ENCODE peak calls at places on chromosome 20, in eight cellular contexts. C is CD8-positive, alpha-beta T cell; M is GM06990; X is CD8-positive, alpha-beta memory T cell; T is fibroblast of lung; D is suprapubic skin; R is stomach; W is ascending aorta. O is an unnamed sample.

GRCh38 chr20:50038574-50038991 is 55.8 kb downstream of the SNAI1 start:
- DNase-seq in C (no peak), M (no peak), X (no peak), T (no peak), D (no peak), R (no peak), W (no peak), O (no peak)

GRCh38 chr20:50462093-50462685 is 48.0 kb upstream of the PTPN1 start:
- DNase-seq in C (no peak), M (no peak), X (no peak), T (no peak), D (no peak), R (no peak), W (no peak), O (no peak)

GRCh38 chr20:63409066-63409833 is 48.1 kb upstream of the CHRNA4 start:
- DNase-seq in C (no peak), M (no peak), X (no peak), T (no peak), D (no peak), R (no peak), W (no peak), O (no peak)

GRCh38 chr20:17109307-17109706 is 117.5 kb upstream of the PCSK2 start:
- DNase-seq in C (no peak), M (no peak), X (no peak), T (no peak), D (no peak), R (no peak), W (no peak), O (no peak)

GRCh38 chr20:55004044-55004443 is 528.7 kb downstream of the DOK5 start:
- DNase-seq in C (no peak), M (no peak), X (no peak), T (no peak), D (no peak), R (no peak), W (no peak), O (no peak)

GRCh38 chr20:62875419-62876355 is 14.1 kb upstream of the TCFL5 start:
- DNase-seq in C (no peak), M (no peak), X (peak; percentile 31), T (peak; percentile 84), D (peak; percentile 89), R (peak; percentile 76), W (peak; percentile 91), O (peak; percentile 43)

GRCh38 chr20:7195704-7196103 is 428.2 kb downstream of the BMP2 start:
- DNase-seq in C (no peak), M (no peak), X (no peak), T (peak; percentile 30), D (no peak), R (no peak), W (no peak), O (no peak)

GRCh38 chr20:2749343-2749950 is 51.0 kb downstream of the CPXM1 start:
- DNase-seq in C (no peak), M (no peak), X (no peak), T (no peak), D (no peak), R (no peak), W (peak; percentile 61), O (no peak)

GRCh38 chr20:157154-157553 is at the start of gene DEFB127:
- DNase-seq in C (no peak), M (no peak), X (no peak), T (no peak), D (no peak), R (no peak), W (no peak), O (no peak)

GRCh38 chr20:22449115-22449973 is 135.0 kb downstream of the FOXA2 start:
- DNase-seq in C (no peak), M (no peak), X (no peak), T (no peak), D (no peak), R (no peak), W (no peak), O (no peak)

GRCh38 chr20:50868509-50869495 is 62.4 kb downstream of the ADNP start:
- DNase-seq in C (no peak), M (no peak), X (no peak), T (peak; percentile 25), D (no peak), R (no peak), W (no peak), O (no peak)

GRCh38 chr20:21512634-21513180 is 1.2 kb downstream of the NKX2-2 start:
- DNase-seq in C (no peak), M (no peak), X (no peak), T (no peak), D (no peak), R (no peak), W (no peak), O (no peak)

GRCh38 chr20:61801428-61801827 is 264.3 kb downstream of the TAF4 start:
- DNase-seq in C (no peak), M (no peak), X (no peak), T (no peak), D (no peak), R (no peak), W (no peak), O (no peak)

GRCh38 chr20:7859371-7859802 is 80.9 kb downstream of the HAO1 start:
- DNase-seq in C (no peak), M (no peak), X (no peak), T (peak; percentile 80), D (no peak), R (no peak), W (no peak), O (no peak)

GRCh38 chr20:17758512-17758911 is 58.7 kb downstream of the BANF2 start:
- DNase-seq in C (no peak), M (no peak), X (no peak), T (no peak), D (no peak), R (no peak), W (no peak), O (no peak)

GRCh38 chr20:62219101-62219991 is 732 bp downstream of the HRH3 start:
- DNase-seq in C (no peak), M (no peak), X (no peak), T (no peak), D (no peak), R (no peak), W (no peak), O (no peak)

GRCh38 chr20:3701061-3701998 is 11.1 kb downstream of the SIGLEC1 start:
- DNase-seq in C (no peak), M (no peak), X (no peak), T (no peak), D (no peak), R (no peak), W (no peak), O (no peak)

GRCh38 chr20:20930500-20930899 is 175.7 kb downstream of the LINC00237 start:
- DNase-seq in C (no peak), M (no peak), X (no peak), T (no peak), D (no peak), R (no peak), W (no peak), O (no peak)

GRCh38 chr20:21808863-21809664 is 103.6 kb downstream of the PAX1 start:
- DNase-seq in C (peak; percentile 13), M (peak; percentile 6), X (peak; percentile 1), T (no peak), D (no peak), R (peak; percentile 56), W (no peak), O (no peak)

GRCh38 chr20:23995905-23996666 is 7.5 kb upstream of the GGTLC1 start:
- DNase-seq in C (peak; percentile 76), M (no peak), X (peak; percentile 64), T (peak; percentile 51), D (no peak), R (peak; percentile 59), W (no peak), O (no peak)

GRCh38 chr20:43682446-43682845 is 15.5 kb downstream of the MYBL2 start:
- DNase-seq in C (no peak), M (no peak), X (no peak), T (no peak), D (no peak), R (no peak), W (no peak), O (no peak)
- H3K36me3 ChIP-seq in C (no peaks in the 10 kb centered on the region), M (peaks cover 11% of the 10 kb centered on the region), X (no peaks in the 10 kb centered on the region), T (no peaks in the 10 kb centered on the region), D (no peaks in the 10 kb centered on the region), R (no peaks in the 10 kb centered on the region), W (no peaks in the 10 kb centered on the region), O (no peaks in the 10 kb centered on the region)

GRCh38 chr20:14142171-14142570 is 146.9 kb downstream of the MACROD2 start:
- DNase-seq in C (no peak), M (no peak), X (no peak), T (peak; percentile 39), D (no peak), R (peak; percentile 47), W (no peak), O (no peak)
- H3K4me3 ChIP-seq in C (no peak overlapping the region), M (no peak overlapping the region), X (no peak overlapping the region), T (no peak overlapping the region), D (no peak overlapping the region), R (no peak overlapping the region), W (no peak overlapping the region), O (no peak overlapping the region)

GRCh38 chr20:35732644-35732982 is 9.4 kb downstream of the RBM39 start:
- DNase-seq in C (no peak), M (no peak), X (no peak), T (no peak), D (no peak), R (no peak), W (no peak), O (no peak)
- H3K36me3 ChIP-seq in C (peaks cover 80% of the 10 kb centered on the region), M (peaks cover 18% of the 10 kb centered on the region), X (peaks cover 81% of the 10 kb centered on the region), T (peaks cover 18% of the 10 kb centered on the region), D (peaks cover 97% of the 10 kb centered on the region), R (peaks cover 84% of the 10 kb centered on the region), W (peaks cover 100% of the 10 kb centered on the region), O (peaks cover 70% of the 10 kb centered on the region)

GRCh38 chr20:31833130-31833930 is 12.1 kb downstream of the FOXS1 start:
- DNase-seq in C (peak; percentile 65), M (peak; percentile 42), X (peak; percentile 55), T (peak; percentile 43), D (no peak), R (peak; percentile 66), W (no peak), O (no peak)

GRCh38 chr20:31835977-31836852 is 9.2 kb downstream of the FOXS1 start:
- DNase-seq in C (no peak), M (peak; percentile 53), X (no peak), T (peak; percentile 89), D (peak; percentile 81), R (peak; percentile 65), W (peak; percentile 95), O (peak; percentile 87)

GRCh38 chr20:31836853-31837608 is 8.4 kb downstream of the FOXS1 start:
- DNase-seq in C (no peak), M (no peak), X (no peak), T (no peak), D (no peak), R (no peak), W (no peak), O (no peak)

GRCh38 chr20:31833931-31834521 is 11.4 kb downstream of the FOXS1 start:
- DNase-seq in C (no peak), M (no peak), X (no peak), T (no peak), D (no peak), R (no peak), W (no peak), O (no peak)

DNA sequence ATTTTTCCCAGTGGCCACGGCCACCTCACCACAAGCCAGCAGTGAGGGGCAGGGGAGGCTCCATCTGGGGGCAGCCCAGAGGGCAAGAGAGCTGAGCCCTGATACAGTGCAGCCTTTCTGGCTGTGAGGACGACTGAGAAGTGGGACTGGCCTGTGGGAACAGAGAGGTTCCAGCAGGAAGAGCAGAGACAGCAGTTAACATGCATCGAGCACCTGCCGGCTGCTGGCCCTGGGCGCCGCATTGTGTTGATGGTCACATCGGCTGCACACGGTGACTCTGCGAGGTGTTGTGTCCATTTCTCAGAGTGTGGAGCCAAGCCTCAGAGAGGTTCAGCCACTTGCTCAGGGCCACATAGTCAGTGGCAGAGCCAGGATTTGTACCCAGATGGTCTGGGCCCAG is 9.8 kb downstream of the FOXS1 start:
- DNase-seq in C (no peak), M (no peak), X (no peak), T (no peak), D (no peak), R (no peak), W (no peak), O (no peak)
- H3K4me3 ChIP-seq in C (no peak overlapping the region), M (no peak overlapping the region), X (no peak overlapping the region), T (no peak overlapping the region), D (no peak overlapping the region), R (no peak overlapping the region), W (no peak overlapping the region), O (no peak overlapping the region)

O was measured in thoracic aorta.